ENCODE peak calls at places on chromosomes 6 and 20, in six cellular contexts. E is stomach, D is sigmoid colon, M is OCI-LY7, Q is suprapubic skin, G is lower lobe of right lung. B is an unnamed sample.

GRCh38 chr20:60361761-60362410 is 403.7 kb downstream of the CDH26 start:
- DNase-seq in M (peak; percentile 5), Q (no peak), E (no peak), G (no peak), D (no peak), B (no peak)

GRCh38 chr6:163449076-163449475 is 34.6 kb downstream of the QKI start:
- DNase-seq in Q (no peak), M (no peak), D (no peak), G (no peak), E (no peak), B (no peak)

GRCh38 chr6:137494967-137495595 is 887 bp upstream of the OLIG3 start:
- DNase-seq in D (no peak), E (no peak), M (no peak), Q (no peak), G (no peak), B (no peak)

GRCh38 chr6:169724554-169725269 is 412 bp upstream of the PHF10 start:
- DNase-seq in M (peak; percentile 84), Q (peak; percentile 72), D (peak; percentile 72), E (peak; percentile 55), G (peak; percentile 62), B (no peak)

GRCh38 chr6:20269147-20269546 is 56.9 kb upstream of the MBOAT1 start:
- DNase-seq in E (no peak), G (no peak), M (no peak), D (no peak), Q (no peak), B (no peak)

GRCh38 chr6:139369568-139370046 is 4.8 kb downstream of the CITED2 start:
- DNase-seq in Q (no peak), M (peak; percentile 69), E (no peak), G (no peak), D (no peak), B (no peak)

GRCh38 chr6:36444470-36444869 is 1.7 kb downstream of the KCTD20 start:
- DNase-seq in G (no peak), D (no peak), E (no peak), Q (no peak), M (no peak), B (no peak)

GRCh38 chr6:39790772-39791171 is 1.4 kb upstream of the DAAM2 start:
- DNase-seq in M (no peak), G (no peak), Q (no peak), E (peak; percentile 43), D (no peak), B (no peak)

GRCh38 chr20:41984031-41984430 is 365.9 kb upstream of the CHD6 start:
- DNase-seq in D (no peak), M (no peak), Q (no peak), E (no peak), G (no peak), B (no peak)

GRCh38 chr6:128516514-128516898 is 3.9 kb downstream of the PTPRK start:
- DNase-seq in G (no peak), D (no peak), E (no peak), M (no peak), Q (no peak), B (no peak)

GRCh38 chr6:107506145-107506544 is 16.2 kb downstream of the SOBP start:
- DNase-seq in M (no peak), G (no peak), E (peak; percentile 61), D (no peak), Q (no peak), B (no peak)

GRCh38 chr6:115356371-115356770 is 704.3 kb downstream of the FRK start:
- DNase-seq in D (no peak), Q (no peak), M (no peak), E (no peak), G (no peak), B (no peak)

GRCh38 chr6:116381000-116381399 is 10.3 kb downstream of the DSE start:
- DNase-seq in D (no peak), E (no peak), M (no peak), Q (no peak), G (no peak), B (no peak)

GRCh38 chr6:56507517-56507916 is 135.2 kb downstream of the DST start:
- DNase-seq in E (no peak), Q (no peak), M (no peak), G (no peak), D (no peak), B (no peak)

GRCh38 chr20:44961868-44962267 is 1.7 kb upstream of the TOMM34 start:
- DNase-seq in G (no peak), D (no peak), E (no peak), M (no peak), Q (no peak), B (no peak)
- H3K4me1 ChIP-seq in G (peaks cover 21% of the 10 kb centered on the region), D (peaks cover 26% of the 10 kb centered on the region), E (peaks cover 12% of the 10 kb centered on the region), M (peaks cover 59% of the 10 kb centered on the region), Q (peaks cover 26% of the 10 kb centered on the region), B (peaks cover 12% of the 10 kb centered on the region)

GRCh38 chr6:148981515-148981914 is 234.7 kb downstream of the UST start:
- DNase-seq in E (no peak), Q (no peak), G (no peak), M (no peak), D (no peak), B (no peak)
- H3K4me3 ChIP-seq in E (no peak overlapping the region), Q (no peak overlapping the region), G (no peak overlapping the region), M (no peak overlapping the region), D (no peak overlapping the region), B (no peak overlapping the region)

GRCh38 chr20:53569005-53569404 is 24.6 kb downstream of the ZNF217 start:
- DNase-seq in Q (no peak), G (no peak), M (no peak), E (no peak), D (no peak), B (no peak)

GRCh38 chr20:53569606-53570307 is 23.9 kb downstream of the ZNF217 start:
- DNase-seq in E (peak; percentile 19), D (no peak), Q (no peak), G (no peak), M (no peak), B (no peak)

GRCh38 chr20:53567379-53567778 is 26.3 kb downstream of the ZNF217 start:
- DNase-seq in E (no peak), M (no peak), D (no peak), G (no peak), Q (no peak), B (no peak)

GRCh38 chr20:53570446-53571276 is 23.0 kb downstream of the ZNF217 start:
- DNase-seq in D (no peak), G (no peak), E (peak; percentile 68), Q (no peak), M (no peak), B (no peak)

DNA sequence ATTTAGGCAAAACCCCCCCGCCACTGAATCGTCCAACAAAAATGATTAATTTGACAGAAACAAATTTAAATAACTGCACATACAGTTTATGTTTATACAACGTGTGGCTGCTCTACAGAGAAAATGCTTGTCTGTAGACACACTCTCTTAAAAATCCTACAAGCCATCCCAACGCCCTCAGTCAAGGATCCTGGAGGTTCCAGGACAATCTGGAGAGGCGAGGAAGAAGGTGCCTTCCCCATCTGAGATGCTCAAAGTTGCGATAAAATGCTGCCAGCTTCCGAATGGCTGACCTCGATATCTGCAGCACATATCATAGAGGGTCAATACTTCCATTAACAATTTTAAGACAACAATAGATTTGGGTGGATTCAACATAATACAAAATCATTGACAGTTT is 25.3 kb downstream of the ZNF217 start:
- DNase-seq in E (peak; percentile 18), G (no peak), Q (no peak), D (no peak), M (no peak), B (no peak)
- H3K4me1 ChIP-seq in E (peaks cover 15% of the 10 kb centered on the region), G (peaks cover 2% of the 10 kb centered on the region), Q (no peaks in the 10 kb centered on the region), D (peaks cover 21% of the 10 kb centered on the region), M (no peaks in the 10 kb centered on the region), B (no peaks in the 10 kb centered on the region)

DNA sequence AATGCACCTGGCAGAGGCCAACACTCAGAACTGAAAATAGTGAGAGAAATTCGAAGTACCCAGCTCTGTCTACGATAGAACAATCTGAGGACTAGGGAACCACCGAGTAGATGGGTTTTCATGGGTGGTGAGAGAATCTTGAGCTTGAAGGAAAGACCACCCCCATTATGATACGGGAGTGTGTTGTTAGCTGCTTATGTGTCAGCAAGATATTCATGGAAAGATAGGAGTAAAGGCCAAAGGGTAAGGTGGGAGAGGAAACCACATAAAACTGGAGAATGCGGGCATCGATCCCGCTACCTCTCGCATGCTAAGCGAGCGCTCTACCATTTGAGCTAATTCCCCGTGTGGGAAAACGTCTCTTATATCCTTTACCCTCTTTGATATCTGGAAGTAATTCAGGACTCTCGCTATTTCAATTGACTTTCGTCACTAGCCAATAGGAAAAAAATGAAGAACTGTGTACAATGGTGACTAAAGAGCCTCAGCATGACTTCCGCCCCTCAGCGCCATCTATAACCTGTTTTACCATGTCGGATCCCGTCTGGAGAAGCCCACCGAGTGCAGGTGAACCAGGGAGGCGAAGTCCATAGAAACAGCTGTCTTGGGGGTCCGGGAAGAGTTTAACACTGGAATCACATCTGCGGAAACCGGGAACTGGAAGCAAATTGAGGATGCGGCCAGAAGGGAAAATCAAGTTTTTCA is 25.0 kb upstream of the ABT1 start:
- DNase-seq in D (no peak), E (no peak), M (no peak), G (no peak), Q (no peak), B (no peak)
- H3K4me3 ChIP-seq in D (peak overlapping the region; percentile 41), E (peak overlapping the region; percentile 38), M (peak overlapping the region; percentile 50), G (peak overlapping the region; percentile 59), Q (peak overlapping the region; percentile 55), B (peak overlapping the region; percentile 75)

GRCh38 chr20:63952210-63952535 is 4.0 kb downstream of the UCKL1 start:
- DNase-seq in G (no peak), D (no peak), E (no peak), Q (no peak), M (no peak), B (no peak)

GRCh38 chr20:63952769-63953168 is 3.4 kb downstream of the UCKL1 start:
- DNase-seq in E (no peak), M (no peak), D (no peak), G (no peak), Q (no peak), B (no peak)

GRCh38 chr20:63953764-63954429 is 2.3 kb downstream of the UCKL1 start:
- DNase-seq in G (no peak), E (no peak), M (no peak), Q (no peak), D (no peak), B (no peak)

GRCh38 chr20:63950701-63951397 is 5.4 kb downstream of the UCKL1 start:
- DNase-seq in D (no peak), M (no peak), G (no peak), E (no peak), Q (no peak), B (no peak)

DNA sequence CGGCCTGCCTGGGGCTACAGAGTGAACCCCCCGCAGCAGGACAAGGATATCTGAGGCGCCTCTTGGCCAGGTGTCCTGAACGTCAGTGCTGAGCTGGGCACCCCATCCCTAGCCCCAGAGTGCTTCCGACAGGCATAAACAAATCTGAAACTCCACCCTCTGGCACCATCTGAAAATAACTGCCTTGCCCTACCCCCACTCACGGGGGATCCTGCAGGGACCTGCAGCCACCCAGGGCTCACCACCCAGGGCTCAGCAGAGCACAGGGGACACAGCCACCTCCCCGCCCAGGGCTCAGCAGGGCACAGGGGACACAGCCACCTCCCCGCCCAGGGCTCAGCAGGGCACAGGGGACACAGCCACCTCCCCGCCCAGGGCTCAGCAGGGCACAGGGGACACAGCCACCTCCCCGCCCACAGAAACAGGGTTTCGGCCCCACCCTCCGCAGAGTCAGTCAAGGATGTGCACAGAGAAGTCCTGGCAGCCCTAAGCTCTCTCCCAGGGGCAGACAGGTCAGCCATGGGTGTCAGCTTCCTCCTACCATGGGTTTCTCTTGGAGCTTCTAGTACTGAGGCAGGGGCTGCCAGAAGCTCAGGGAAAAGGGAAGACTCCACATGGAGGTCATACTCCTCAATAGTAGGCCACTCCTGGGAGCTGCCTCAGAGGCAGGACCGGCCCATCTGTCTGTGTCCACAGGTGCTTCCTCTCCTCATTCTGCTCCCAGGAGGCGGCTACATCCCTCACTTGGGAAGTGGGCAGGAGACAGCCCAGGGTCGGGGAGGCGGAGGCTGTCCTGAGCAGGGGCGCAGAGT is 4.6 kb downstream of the UCKL1 start:
- DNase-seq in Q (no peak), D (no peak), G (no peak), E (no peak), M (no peak), B (no peak)
- H3K4me1 ChIP-seq in Q (peaks cover 88% of the 10 kb centered on the region), D (peaks cover 87% of the 10 kb centered on the region), G (peaks cover 83% of the 10 kb centered on the region), E (peaks cover 73% of the 10 kb centered on the region), M (peaks cover 28% of the 10 kb centered on the region), B (peaks cover 46% of the 10 kb centered on the region)